ENCODE peak calls at places on chromosome 22, in six cellular contexts. C is activated CD4-positive, alpha-beta T cell treated with anti-CD3 and anti-CD28 coated beads for 48 hours; I is stimulated activated effector memory CD8-positive, alpha-beta T cell treated with anti-CD3 and anti-CD28 coated beads, Interleukin-12 subunit alpha, Interleukin-12 subunit beta, amount 100 ng/mL, for 72 hours; B is activated CD8-positive, alpha-beta T cell treated with anti-CD3 and anti-CD28 coated beads, Interleukin-2, amount 10 ng/mL, durations not matched to agents 7 days and 5 days; X is RWPE1; U is H9. N is an unnamed sample.

GRCh38 chr22:47736166-47737034 is 974.0 kb downstream of the TBC1D22A start:
- DNase-seq in C (no peak), I (no peak), B (no peak), X (no peak), U (no peak), N (peak)

GRCh38 chr22:25645266-25645665 is 80.8 kb downstream of the GRK3 start:
- DNase-seq in C (no peak), I (no peak), B (no peak), X (no peak), U (no peak), N (no peak)

GRCh38 chr22:48257690-48258065 is 1495.2 kb downstream of the TBC1D22A start:
- DNase-seq in C (no peak), I (no peak), B (no peak), X (no peak), U (no peak), N (no peak)

GRCh38 chr22:41009222-41009948 is 58.2 kb downstream of the RBX1 start:
- DNase-seq in C (no peak), I (no peak), B (no peak), X (no peak), U (no peak), N (no peak)

GRCh38 chr22:47476226-47476625 is 713.8 kb downstream of the TBC1D22A start:
- DNase-seq in C (no peak), I (no peak), B (no peak), X (no peak), U (no peak), N (no peak)

GRCh38 chr22:29625090-29625825 is 21.8 kb downstream of the NF2 start:
- DNase-seq in C (peak), I (no peak), B (peak), X (peak), U (no peak), N (no peak)

GRCh38 chr22:29306175-29306829 is at the start of gene GAS2L1:
- DNase-seq in C (peak), I (peak), B (peak), X (peak), U (peak), N (peak)

GRCh38 chr22:27801197-27801615 is 350 bp downstream of the MN1 start:
- DNase-seq in C (peak), I (peak), B (peak), X (peak), U (peak), N (no peak)

GRCh38 chr22:36303874-36304273 is 50.9 kb downstream of the APOL1 start:
- DNase-seq in C (no peak), I (no peak), B (no peak), X (no peak), U (no peak), N (no peak)

GRCh38 chr22:42340695-42341383 is 70.4 kb upstream of the TCF20 start:
- DNase-seq in C (no peak), I (no peak), B (no peak), X (no peak), U (peak), N (no peak)

GRCh38 chr22:48580481-48580970 is 1247.1 kb downstream of the BRD1 start:
- DNase-seq in C (no peak), I (no peak), B (no peak), X (no peak), U (no peak), N (no peak)

GRCh38 chr22:29511126-29511854 is 31.3 kb downstream of the NEFH start:
- DNase-seq in C (no peak), I (no peak), B (no peak), X (no peak), U (no peak), N (no peak)

GRCh38 chr22:20783844-20784723 is 10.2 kb downstream of the SERPIND1 start:
- DNase-seq in C (peak), I (peak), B (peak), X (peak), U (peak), N (peak)

GRCh38 chr22:37420656-37421467 is 6.4 kb downstream of the ELFN2 start:
- DNase-seq in C (no peak), I (no peak), B (no peak), X (peak), U (no peak), N (no peak)